ENCODE peak calls at places on chromosomes 5 and 9, in five cellular contexts. F is ovary, H is heart left ventricle, Q is PC-9, C is cardiac muscle cell. L is an unnamed sample. For H3K9me3, the result is how much of the 10 kb centered on the place peaks cover.

GRCh38 chr9:504921-505821 is 290.5 kb downstream of the DOCK8 start:
- DNase-seq in F (peak), H (peak), Q (peak), C (peak), L (no peak)

GRCh38 chr5:172644229-172644628 is 3.2 kb downstream of the NEURL1B start:
- DNase-seq in F (no peak), H (no peak), Q (no peak), C (no peak), L (no peak)

GRCh38 chr5:180739271-180739670 is 587 bp downstream of the OR2Y1 start:
- DNase-seq in F (no peak), H (no peak), Q (no peak), C (no peak), L (no peak)

GRCh38 chr5:14339467-14339866 is 196.3 kb downstream of the TRIO start:
- DNase-seq in F (no peak), H (no peak), Q (no peak), C (no peak), L (no peak)

GRCh38 chr5:134079748-134080581 is 34.5 kb upstream of the TCF7 start:
- DNase-seq in F (no peak), H (no peak), Q (no peak), C (no peak), L (peak)

GRCh38 chr5:94234987-94235386 is 383.4 kb downstream of the KIAA0825 start:
- DNase-seq in F (no peak), H (no peak), Q (no peak), C (no peak), L (no peak)

GRCh38 chr9:99391937-99392574 is 170.0 kb downstream of the SEC61B start:
- DNase-seq in F (no peak), H (no peak), Q (no peak), C (no peak), L (no peak)

GRCh38 chr9:281753-282645 is 67.3 kb downstream of the DOCK8 start:
- DNase-seq in F (no peak), H (no peak), Q (no peak), C (no peak), L (peak)

GRCh38 chr5:126120939-126121338 is 302.3 kb upstream of the GRAMD2B start:
- DNase-seq in F (no peak), H (no peak), Q (no peak), C (no peak), L (no peak)

GRCh38 chr9:88990721-88991065 is 575 bp upstream of the S1PR3 start:
- DNase-seq in F (no peak), H (no peak), Q (no peak), C (peak), L (no peak)
- H3K4me3 ChIP-seq in F (peak), H (peak), Q (peak), C (peak), L (no peak)

DNA sequence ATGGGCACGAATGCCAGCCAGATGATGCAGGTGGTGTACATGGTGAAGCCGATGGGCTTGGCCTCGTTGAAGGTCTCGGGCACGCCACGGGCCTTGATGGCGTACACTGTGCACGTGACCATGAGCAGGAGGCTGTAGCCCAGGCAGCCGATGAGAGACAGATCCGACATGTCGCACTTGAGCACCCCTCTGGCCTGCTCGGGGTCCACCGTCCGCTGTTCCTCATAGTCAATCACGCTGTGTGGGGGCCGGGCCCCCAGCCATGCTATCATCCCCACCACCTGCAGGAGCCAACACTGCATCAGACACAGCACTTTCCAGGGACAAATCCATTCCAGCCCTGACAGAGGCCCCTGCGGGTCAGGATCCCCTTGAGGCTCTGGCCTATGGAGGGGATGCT is 12.2 kb downstream of the GRM6 start:
- DNase-seq in F (no peak), H (no peak), Q (no peak), C (no peak), L (no peak)
- H3K9me3 ChIP-seq in F (under half), H (under half), Q (under half), C (under half), L (under half)

GRCh38 chr5:111229126-111229525 is 4.9 kb downstream of the CAMK4 start:
- DNase-seq in F (no peak), H (no peak), Q (no peak), C (no peak), L (no peak)
- H3K4me3 ChIP-seq in F (no peak), H (no peak), Q (no peak), C (no peak), L (peak)

DNA sequence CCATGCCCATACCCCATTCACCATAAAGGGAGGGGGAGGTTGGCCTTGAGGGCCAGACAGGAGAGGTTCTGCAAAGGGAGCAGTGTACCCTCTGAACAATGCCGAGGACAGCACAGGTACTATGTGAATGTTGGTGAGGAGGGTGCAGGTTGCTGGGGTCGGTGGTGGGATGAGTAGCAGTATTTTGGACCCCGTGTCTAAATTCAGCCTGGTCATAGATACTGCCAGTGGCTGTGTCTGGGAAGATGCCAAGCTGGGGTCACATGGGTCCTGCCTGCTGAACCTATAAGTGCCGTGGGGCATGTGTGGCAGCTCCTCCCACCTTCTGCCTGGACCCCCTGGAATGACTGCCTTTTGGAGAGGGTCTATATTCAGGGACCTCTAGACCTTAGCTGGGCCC is 11.4 kb upstream of the SPINK4 start:
- DNase-seq in F (no peak), H (peak), Q (no peak), C (no peak), L (no peak)
- H3K9me3 ChIP-seq in F (under half), H (under half), Q (under half), C (under half), L (under half)

GRCh38 chr5:135341696-135342095 is 57.3 kb downstream of the MACROH2A1 start:
- DNase-seq in F (no peak), H (no peak), Q (no peak), C (no peak), L (no peak)
- H3K4me3 ChIP-seq in F (no peak), H (no peak), Q (no peak), C (no peak), L (no peak)

GRCh38 chr5:25033658-25034057 is 388.9 kb upstream of the CDH10 start:
- DNase-seq in F (no peak), H (no peak), Q (no peak), C (no peak), L (no peak)

GRCh38 chr5:25025836-25026235 is 381.1 kb upstream of the CDH10 start:
- DNase-seq in F (no peak), H (no peak), Q (no peak), C (no peak), L (no peak)

GRCh38 chr5:25027016-25027415 is 382.2 kb upstream of the CDH10 start:
- DNase-seq in F (no peak), H (no peak), Q (no peak), C (no peak), L (no peak)

DNA sequence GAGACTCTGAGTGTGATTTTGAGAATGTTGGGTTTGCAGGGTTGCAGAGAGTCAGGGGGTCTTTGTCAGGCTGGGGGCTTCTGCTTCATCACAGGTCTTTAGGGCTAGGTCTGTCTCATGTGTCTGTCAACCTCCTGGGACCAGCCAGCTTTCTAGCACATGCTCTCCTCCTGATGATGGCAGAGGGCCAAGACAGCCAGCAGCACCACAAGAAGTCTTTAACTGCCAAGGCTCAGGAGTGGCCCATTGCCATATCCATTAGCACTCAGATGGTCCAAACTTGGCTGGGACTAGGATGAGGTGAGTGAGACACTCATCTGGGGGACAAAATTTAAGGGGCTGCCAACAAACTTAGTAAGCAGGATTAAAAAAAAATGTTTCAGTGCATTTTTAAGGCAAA is 384.2 kb upstream of the CDH10 start:
- DNase-seq in F (no peak), H (peak), Q (no peak), C (peak), L (no peak)
- H3K9me3 ChIP-seq in F (under half), H (under half), Q (under half), C (under half), L (under half)

L was measured in CD4-positive, alpha-beta memory T cell.